ENCODE peak calls at places on chromosome 22, in five cellular contexts. One of them, this sample, is unnamed.
A peak's percentile ranks its signal among the peaks of the same experiment; 100 is the strongest.

GRCh38 chr22:36439481-36440271 is 41.8 kb downstream of the TXN2 start:
- DNase-seq in GM12878: no peak
- DNase-seq in HCT116: no peak
- DNase-seq in HepG2: peak; percentile 53
- DNase-seq in K562: peak; percentile 66
- DNase-seq in this sample: no peak

GRCh38 chr22:42299586-42300285 is 29.3 kb upstream of the TCF20 start:
- DNase-seq in GM12878: no peak
- DNase-seq in HCT116: no peak
- DNase-seq in HepG2: no peak
- DNase-seq in K562: peak; percentile 55
- DNase-seq in this sample: peak; percentile 84

GRCh38 chr22:26901228-26901816 is 243.9 kb downstream of the MIAT start:
- DNase-seq in GM12878: no peak
- DNase-seq in HCT116: no peak
- DNase-seq in HepG2: no peak
- DNase-seq in K562: no peak
- DNase-seq in this sample: no peak

GRCh38 chr22:49289822-49290221 is 537.9 kb downstream of the BRD1 start:
- DNase-seq in GM12878: no peak
- DNase-seq in HCT116: no peak
- DNase-seq in HepG2: no peak
- DNase-seq in K562: no peak
- DNase-seq in this sample: no peak

GRCh38 chr22:19943665-19944026 is 2.0 kb upstream of the TXNRD2 start:
- DNase-seq in GM12878: no peak
- DNase-seq in HCT116: no peak
- DNase-seq in HepG2: peak; percentile 61
- DNase-seq in K562: no peak
- DNase-seq in this sample: peak; percentile 49

GRCh38 chr22:37533995-37534394 is 14.8 kb upstream of the CARD10 start:
- DNase-seq in GM12878: peak; percentile 28
- DNase-seq in HCT116: peak; percentile 34
- DNase-seq in HepG2: no peak
- DNase-seq in K562: no peak
- DNase-seq in this sample: no peak

GRCh38 chr22:43389227-43389836 is 22.5 kb upstream of the MPPED1 start:
- DNase-seq in GM12878: no peak
- DNase-seq in HCT116: no peak
- DNase-seq in HepG2: peak; percentile 51
- DNase-seq in K562: no peak
- DNase-seq in this sample: no peak

GRCh38 chr22:35761037-35761436 is 43.4 kb downstream of the APOL5 start:
- DNase-seq in GM12878: no peak
- DNase-seq in HCT116: peak; percentile 8
- DNase-seq in HepG2: peak; percentile 20
- DNase-seq in K562: no peak
- DNase-seq in this sample: peak; percentile 43

GRCh38 chr22:50112151-50113118 is 22.6 kb downstream of the MOV10L1 start:
- DNase-seq in GM12878: no peak
- DNase-seq in HCT116: no peak
- DNase-seq in HepG2: no peak
- DNase-seq in K562: no peak
- DNase-seq in this sample: no peak

GRCh38 chr22:42635531-42635930 is 4.9 kb downstream of the ATP5MGL start:
- DNase-seq in GM12878: no peak
- DNase-seq in HCT116: peak; percentile 85
- DNase-seq in HepG2: no peak
- DNase-seq in K562: no peak
- DNase-seq in this sample: no peak

GRCh38 chr22:19368876-19369275 is 62.7 kb downstream of the HIRA start:
- DNase-seq in GM12878: no peak
- DNase-seq in HCT116: no peak
- DNase-seq in HepG2: no peak
- DNase-seq in K562: no peak
- DNase-seq in this sample: no peak

GRCh38 chr22:25709758-25710157 is 32.2 kb upstream of the MYO18B start:
- DNase-seq in GM12878: peak; percentile 12
- DNase-seq in HCT116: no peak
- DNase-seq in HepG2: no peak
- DNase-seq in K562: no peak
- DNase-seq in this sample: no peak

GRCh38 chr22:30015229-30015797 is 65.0 kb upstream of the HORMAD2 start:
- DNase-seq in GM12878: no peak
- DNase-seq in HCT116: no peak
- DNase-seq in HepG2: no peak
- DNase-seq in K562: no peak
- DNase-seq in this sample: no peak

GRCh38 chr22:32836286-32836859 is 34.9 kb downstream of the TIMP3 start:
- DNase-seq in GM12878: no peak
- DNase-seq in HCT116: no peak
- DNase-seq in HepG2: peak; percentile 11
- DNase-seq in K562: peak; percentile 51
- DNase-seq in this sample: peak; percentile 68

GRCh38 chr22:32991353-32992115 is 66.6 kb downstream of the SYN3 start:
- DNase-seq in GM12878: no peak
- DNase-seq in HCT116: no peak
- DNase-seq in HepG2: no peak
- DNase-seq in K562: no peak
- DNase-seq in this sample: no peak

GRCh38 chr22:50525991-50526848 is 822 bp upstream of the SCO2 start:
- DNase-seq in GM12878: no peak
- DNase-seq in HCT116: no peak
- DNase-seq in HepG2: peak; percentile 44
- DNase-seq in K562: peak; percentile 78
- DNase-seq in this sample: peak; percentile 75

GRCh38 chr22:26981111-26981510 is 323.7 kb downstream of the MIAT start:
- DNase-seq in GM12878: no peak
- DNase-seq in HCT116: no peak
- DNase-seq in HepG2: no peak
- DNase-seq in K562: no peak
- DNase-seq in this sample: no peak

GRCh38 chr22:37733625-37734401 is 37.0 kb downstream of the TRIOBP start:
- DNase-seq in GM12878: no peak
- DNase-seq in HCT116: no peak
- DNase-seq in HepG2: no peak
- DNase-seq in K562: no peak
- DNase-seq in this sample: no peak

GRCh38 chr22:28899199-28899853 is 16.0 kb downstream of the ZNRF3 start:
- DNase-seq in GM12878: no peak
- DNase-seq in HCT116: no peak
- DNase-seq in HepG2: no peak
- DNase-seq in K562: no peak
- DNase-seq in this sample: no peak
- TF ChIP-seq REST in GM12878: no peak
- TF ChIP-seq REST in HCT116: no peak
- TF ChIP-seq REST in HepG2: no peak
- TF ChIP-seq REST in K562: no peak
- TF ChIP-seq REST in this sample: no peak

GRCh38 chr22:39242389-39242808 is 2.4 kb downstream of the PDGFB start:
- DNase-seq in GM12878: no peak
- DNase-seq in HCT116: no peak
- DNase-seq in HepG2: no peak
- DNase-seq in K562: no peak
- DNase-seq in this sample: peak; percentile 77

GRCh38 chr22:39242809-39243442 is 1.9 kb downstream of the PDGFB start:
- DNase-seq in GM12878: no peak
- DNase-seq in HCT116: no peak
- DNase-seq in HepG2: peak; percentile 60
- DNase-seq in K562: peak; percentile 54
- DNase-seq in this sample: peak; percentile 84

GRCh38 chr22:39243443-39244072 is 1.2 kb downstream of the PDGFB start:
- DNase-seq in GM12878: no peak
- DNase-seq in HCT116: no peak
- DNase-seq in HepG2: peak; percentile 75
- DNase-seq in K562: no peak
- DNase-seq in this sample: peak; percentile 61

GRCh38 chr22:39240841-39241631 is 3.7 kb downstream of the PDGFB start:
- DNase-seq in GM12878: no peak
- DNase-seq in HCT116: peak; percentile 64
- DNase-seq in HepG2: peak; percentile 91
- DNase-seq in K562: no peak
- DNase-seq in this sample: no peak

DNA sequence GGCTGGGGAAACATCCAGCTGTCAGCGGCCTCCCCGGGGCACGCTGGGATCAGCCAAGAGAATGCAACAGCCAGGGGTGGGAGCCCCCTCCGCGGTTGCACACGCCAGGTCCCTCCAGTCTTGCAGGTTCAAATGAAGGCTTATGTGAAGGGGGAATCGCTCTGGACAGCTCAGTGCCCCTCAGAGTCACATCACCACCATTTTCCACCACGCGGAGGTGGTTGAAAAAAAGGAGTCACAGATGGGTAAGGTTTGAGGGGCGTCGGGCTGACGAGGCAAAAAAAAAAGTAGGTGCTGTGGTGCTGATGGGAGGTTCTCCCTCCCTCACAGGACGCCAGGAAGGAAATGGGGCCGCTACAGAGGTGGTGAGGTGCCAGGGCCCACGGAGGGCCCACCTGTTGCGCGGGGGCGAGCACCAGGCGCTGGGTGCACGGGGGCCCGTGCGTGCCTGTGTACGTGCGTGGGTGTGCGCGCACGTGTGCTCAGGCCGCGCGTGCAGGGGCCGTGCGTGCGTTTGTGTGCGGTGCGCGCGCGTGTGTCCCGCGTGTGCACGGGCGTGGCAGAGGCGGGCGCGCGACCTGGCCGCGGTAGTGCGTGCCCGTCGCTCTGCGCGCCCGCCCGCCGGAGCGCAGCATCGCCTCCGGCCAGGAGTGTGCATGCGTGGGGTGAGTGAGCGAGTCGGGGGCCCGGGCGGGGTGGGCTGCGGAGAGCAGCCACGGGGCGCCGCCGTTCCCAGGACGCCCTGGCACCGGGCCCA is 3.0 kb downstream of the PDGFB start:
- DNase-seq in GM12878: no peak
- DNase-seq in HCT116: no peak
- DNase-seq in HepG2: no peak
- DNase-seq in K562: no peak
- DNase-seq in this sample: no peak
- TF ChIP-seq EZH2 in GM12878: no peak
- TF ChIP-seq EZH2 in HCT116: no peak
- TF ChIP-seq EZH2 in HepG2: no peak
- TF ChIP-seq EZH2 in K562: no peak
- TF ChIP-seq EZH2 in this sample: peak; percentile 50

GRCh38 chr22:45880732-45881523 is 96.0 kb downstream of the WNT7B start:
- DNase-seq in GM12878: no peak
- DNase-seq in HCT116: no peak
- DNase-seq in HepG2: no peak
- DNase-seq in K562: no peak
- DNase-seq in this sample: peak; percentile 60
- TF ChIP-seq REST in GM12878: no peak
- TF ChIP-seq REST in HCT116: no peak
- TF ChIP-seq REST in HepG2: no peak
- TF ChIP-seq REST in K562: no peak
- TF ChIP-seq REST in this sample: no peak

DNA sequence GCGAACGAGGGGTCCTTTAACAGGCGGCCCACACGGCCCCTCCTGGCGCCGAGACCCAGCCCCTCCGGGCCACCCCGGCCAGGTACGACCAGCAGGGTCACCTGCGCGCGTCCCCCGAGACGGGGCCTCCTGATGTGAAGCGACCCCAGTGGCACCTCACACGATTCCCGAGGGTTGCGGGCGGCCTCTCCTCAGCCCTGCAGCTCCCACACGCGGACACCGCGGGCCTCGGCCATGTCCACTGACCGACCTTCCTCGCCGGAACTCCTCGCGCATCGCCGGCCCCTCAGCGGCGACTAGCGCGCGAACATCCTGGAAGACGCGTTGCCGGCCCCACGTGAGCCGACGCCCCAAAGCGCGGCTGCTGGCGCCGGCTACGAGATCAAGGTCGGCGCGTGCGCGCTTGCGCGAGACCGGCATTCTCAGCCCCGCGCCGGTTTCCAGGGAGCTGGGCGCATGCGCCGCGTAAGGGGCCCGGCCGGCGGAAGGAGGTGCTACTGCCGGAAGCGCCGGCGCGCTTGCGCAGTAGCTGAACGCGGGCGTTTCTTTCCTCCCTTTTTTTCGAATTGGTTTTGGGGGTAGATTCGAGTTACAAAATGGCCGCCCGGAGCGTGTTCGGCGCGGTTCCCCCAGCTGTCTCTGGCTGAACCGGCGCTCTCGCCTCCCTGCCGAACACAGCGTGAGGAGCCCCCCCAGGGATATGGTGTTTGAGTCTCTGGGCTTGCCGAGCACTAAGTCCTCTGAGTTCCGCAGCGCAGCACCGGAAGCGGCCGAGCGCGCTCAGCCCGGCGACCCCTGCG is at the start of gene NUP50:
- DNase-seq in GM12878: peak; percentile 91
- DNase-seq in HCT116: peak; percentile 93
- DNase-seq in HepG2: peak; percentile 89
- DNase-seq in K562: peak; percentile 96
- DNase-seq in this sample: peak; percentile 98
- TF ChIP-seq EZH2 in GM12878: no peak
- TF ChIP-seq EZH2 in HCT116: no peak
- TF ChIP-seq EZH2 in HepG2: no peak
- TF ChIP-seq EZH2 in K562: no peak
- TF ChIP-seq EZH2 in this sample: no peak

This sample was measured in GM23338.